ENCODE peak calls at places on chromosomes 11 and 22, in six cellular contexts. J is Peyer's patch; B is AG04450; L is effector memory CD4-positive, alpha-beta T cell; K is CD4-positive, alpha-beta memory T cell; I is lung. P is an unnamed sample.

GRCh38 chr22:21866821-21867527 is 471 bp downstream of the MAPK1 start:
- DNase-seq in J (no peak), B (no peak), L (no peak), K (peak; percentile 32), I (no peak), P (no peak)

GRCh38 chr11:66868726-66869291 is 11.9 kb downstream of the LRFN4 start:
- DNase-seq in J (peak; percentile 90), B (no peak), L (peak; percentile 63), K (peak; percentile 72), I (peak; percentile 72), P (peak; percentile 79)

GRCh38 chr11:21582791-21583190 is 610.1 kb upstream of the ANO5 start:
- DNase-seq in J (no peak), B (no peak), L (no peak), K (no peak), I (no peak), P (no peak)

GRCh38 chr11:131246589-131247164 is 123.7 kb upstream of the NTM start:
- DNase-seq in J (no peak), B (no peak), L (no peak), K (no peak), I (peak; percentile 34), P (no peak)

GRCh38 chr11:506238-506949 is 648 bp downstream of the RNH1 start:
- DNase-seq in J (peak; percentile 91), B (peak; percentile 97), L (peak; percentile 95), K (peak; percentile 97), I (peak; percentile 97), P (peak; percentile 98)

GRCh38 chr11:100681064-100681502 is 6.0 kb upstream of the ARHGAP42 start:
- DNase-seq in J (peak; percentile 88), B (no peak), L (no peak), K (no peak), I (peak; percentile 57), P (no peak)

GRCh38 chr11:124210421-124210820 is 27.3 kb downstream of the OR10D3 start:
- DNase-seq in J (no peak), B (no peak), L (no peak), K (no peak), I (no peak), P (no peak)

GRCh38 chr11:75499423-75500305 is 26.1 kb downstream of the GDPD5 start:
- DNase-seq in J (no peak), B (peak; percentile 86), L (no peak), K (no peak), I (peak; percentile 47), P (no peak)

GRCh38 chr22:29815580-29815979 is 22.5 kb downstream of the ASCC2 start:
- DNase-seq in J (no peak), B (no peak), L (no peak), K (no peak), I (no peak), P (no peak)

GRCh38 chr11:121810291-121810690 is 305.7 kb downstream of the BLID start:
- DNase-seq in J (no peak), B (peak; percentile 34), L (no peak), K (no peak), I (no peak), P (no peak)

GRCh38 chr11:21861314-21861713 is 331.6 kb upstream of the ANO5 start:
- DNase-seq in J (no peak), B (no peak), L (no peak), K (no peak), I (no peak), P (no peak)

GRCh38 chr22:50274311-50274710 is 4.1 kb upstream of the MAPK11 start:
- DNase-seq in J (peak; percentile 60), B (no peak), L (no peak), K (peak; percentile 45), I (no peak), P (no peak)

GRCh38 chr11:106241601-106242257 is 164.3 kb downstream of the AASDHPPT start:
- DNase-seq in J (no peak), B (no peak), L (no peak), K (no peak), I (no peak), P (no peak)
- H3K27me3 ChIP-seq in J (no peaks in the 10 kb centered on the region), B (no peaks in the 10 kb centered on the region), L (no peaks in the 10 kb centered on the region), K (no peaks in the 10 kb centered on the region), I (no peaks in the 10 kb centered on the region), P (no peaks in the 10 kb centered on the region)

GRCh38 chr22:48940988-48941902 is 886.4 kb downstream of the BRD1 start:
- DNase-seq in J (no peak), B (no peak), L (no peak), K (no peak), I (peak; percentile 23), P (no peak)

GRCh38 chr22:48941903-48942625 is 885.6 kb downstream of the BRD1 start:
- DNase-seq in J (no peak), B (no peak), L (no peak), K (no peak), I (peak; percentile 15), P (no peak)

GRCh38 chr22:48938741-48939140 is 888.9 kb downstream of the BRD1 start:
- DNase-seq in J (no peak), B (no peak), L (no peak), K (no peak), I (no peak), P (no peak)

GRCh38 chr22:48940266-48940987 is 887.2 kb downstream of the BRD1 start:
- DNase-seq in J (no peak), B (no peak), L (no peak), K (no peak), I (peak; percentile 23), P (no peak)

DNA sequence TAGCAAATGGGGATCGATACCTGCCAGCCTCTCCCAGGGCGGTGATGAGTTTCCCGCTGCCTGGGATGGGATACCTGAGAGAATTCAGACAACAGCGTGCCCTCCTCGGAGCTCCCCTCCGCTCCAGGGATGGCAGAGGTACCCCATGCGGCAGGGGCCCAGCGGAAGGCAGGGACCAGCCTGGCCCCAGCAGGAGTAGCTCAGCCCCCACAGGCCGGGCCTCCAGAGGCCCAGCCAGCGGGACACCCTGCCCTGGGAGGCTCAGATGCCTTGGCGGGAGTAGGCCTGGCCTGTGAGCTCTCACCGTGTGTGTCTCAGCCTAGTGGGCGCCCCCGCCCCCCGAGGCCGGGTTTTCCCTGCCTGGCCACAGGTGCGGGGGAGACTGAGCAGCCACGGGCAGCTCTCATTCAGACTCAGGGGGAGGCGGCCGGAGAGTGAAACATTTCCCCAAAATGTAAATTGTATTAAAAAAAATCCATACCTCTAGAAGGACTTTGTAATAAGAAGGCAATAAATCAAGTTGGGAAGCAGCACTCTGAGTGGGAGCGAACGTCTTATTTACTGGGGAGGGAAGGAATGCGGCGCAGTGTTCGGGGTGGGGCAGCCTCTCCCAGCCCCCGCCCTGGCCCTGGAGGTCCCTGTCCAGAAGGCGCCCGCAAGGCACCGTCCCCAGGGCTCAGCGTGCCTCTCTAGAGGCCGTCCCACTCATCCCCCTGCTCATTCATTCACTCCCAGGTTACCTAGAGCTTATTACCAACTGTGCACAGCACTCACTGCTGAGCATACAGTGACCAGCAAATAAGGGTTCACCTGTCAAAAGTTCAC is 888.0 kb downstream of the BRD1 start:
- DNase-seq in J (no peak), B (no peak), L (no peak), K (no peak), I (peak; percentile 19), P (no peak)
- H3K27me3 ChIP-seq in J (no peaks in the 10 kb centered on the region), B (no peaks in the 10 kb centered on the region), L (no peaks in the 10 kb centered on the region), K (no peaks in the 10 kb centered on the region), I (no peaks in the 10 kb centered on the region), P (no peaks in the 10 kb centered on the region)

GRCh38 chr22:46026907-46027218 is 49.9 kb upstream of the WNT7B start:
- DNase-seq in J (no peak), B (no peak), L (no peak), K (no peak), I (no peak), P (no peak)

GRCh38 chr22:46028069-46028991 is 51.4 kb upstream of the WNT7B start:
- DNase-seq in J (no peak), B (no peak), L (no peak), K (no peak), I (no peak), P (no peak)

GRCh38 chr22:46029036-46029435 is 52.1 kb upstream of the WNT7B start:
- DNase-seq in J (no peak), B (no peak), L (no peak), K (no peak), I (no peak), P (no peak)

GRCh38 chr22:46025973-46026906 is 49.3 kb upstream of the WNT7B start:
- DNase-seq in J (no peak), B (no peak), L (no peak), K (no peak), I (no peak), P (no peak)

DNA sequence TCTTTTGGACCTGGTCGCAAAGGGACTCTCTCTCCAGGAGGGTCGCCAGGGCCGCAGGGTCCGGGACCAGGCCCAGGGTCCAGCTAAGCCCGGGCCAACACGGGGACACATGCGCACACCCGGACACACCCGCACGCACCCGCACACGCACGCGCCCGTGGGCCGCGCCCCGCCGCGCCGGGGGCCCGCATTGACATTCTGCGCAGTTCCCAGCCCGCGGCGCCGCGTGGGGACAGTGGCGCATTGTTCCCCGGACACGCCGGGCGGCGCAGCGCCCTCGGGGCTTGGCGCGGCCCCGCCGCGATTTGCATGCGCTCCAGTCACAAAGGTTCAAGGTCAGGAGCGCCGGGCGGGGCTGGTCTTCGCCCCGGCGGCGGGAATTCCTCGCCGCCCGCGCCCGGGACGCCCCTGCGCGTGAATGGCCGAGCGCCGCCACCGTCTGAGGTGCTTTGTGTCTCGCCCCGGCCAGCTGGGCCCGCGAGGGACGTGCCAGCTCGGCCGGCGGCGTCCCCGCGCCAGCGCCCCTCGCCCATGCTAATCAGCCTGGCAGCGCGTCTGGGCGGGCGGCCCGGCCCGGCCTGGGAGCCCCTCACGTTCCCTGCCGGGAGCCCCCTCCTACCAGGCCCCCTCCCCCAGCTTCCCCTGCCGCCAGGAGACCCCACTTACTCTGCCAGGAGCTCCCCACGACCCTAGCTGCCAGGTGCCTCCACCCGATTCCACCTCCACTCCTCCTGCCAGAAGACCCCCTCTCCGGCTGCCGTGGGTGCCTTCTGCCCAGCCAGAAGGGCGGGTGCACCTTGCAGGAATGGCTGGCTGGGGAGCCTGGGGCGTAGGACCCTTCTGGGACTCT is 50.5 kb upstream of the WNT7B start:
- DNase-seq in J (no peak), B (no peak), L (no peak), K (no peak), I (no peak), P (no peak)
- H3K27me3 ChIP-seq in J (no peaks in the 10 kb centered on the region), B (peaks cover 7% of the 10 kb centered on the region), L (peaks cover 27% of the 10 kb centered on the region), K (peaks cover 19% of the 10 kb centered on the region), I (no peaks in the 10 kb centered on the region), P (no peaks in the 10 kb centered on the region)

GRCh38 chr11:65208785-65209710 is 27.3 kb downstream of the CAPN1 start:
- DNase-seq in J (no peak), B (no peak), L (no peak), K (no peak), I (no peak), P (no peak)
- H3K27me3 ChIP-seq in J (no peaks in the 10 kb centered on the region), B (no peaks in the 10 kb centered on the region), L (no peaks in the 10 kb centered on the region), K (no peaks in the 10 kb centered on the region), I (no peaks in the 10 kb centered on the region), P (no peaks in the 10 kb centered on the region)

GRCh38 chr11:2813141-2813908 is 72.2 kb downstream of the CDKN1C start:
- DNase-seq in J (no peak), B (peak; percentile 62), L (no peak), K (no peak), I (no peak), P (no peak)
- H3K27me3 ChIP-seq in J (no peaks in the 10 kb centered on the region), B (peaks cover 28% of the 10 kb centered on the region), L (no peaks in the 10 kb centered on the region), K (no peaks in the 10 kb centered on the region), I (no peaks in the 10 kb centered on the region), P (no peaks in the 10 kb centered on the region)